ENCODE peak calls at places on chromosomes 1 and 21, in six cellular contexts. G is coronary artery, K is heart right ventricle, M is testis, B is upper lobe of right lung, Q is cardiac fibroblast. U is an unnamed sample.

GRCh38 chr1:111565079-111565478 is 54.5 kb upstream of the RAP1A start:
- DNase-seq in K (no peak), G (no peak), Q (peak), B (no peak), M (no peak), U (no peak)

GRCh38 chr1:232844791-232845190 is 39.6 kb downstream of the MAP10 start:
- DNase-seq in K (no peak), Q (no peak), B (no peak), G (no peak), M (no peak), U (no peak)

GRCh38 chr1:222420621-222421020 is 127.3 kb downstream of the HHIPL2 start:
- DNase-seq in G (no peak), Q (no peak), K (no peak), M (no peak), B (no peak), U (no peak)

GRCh38 chr1:109773900-109774485 is 10.3 kb upstream of the EPS8L3 start:
- DNase-seq in Q (no peak), K (peak), G (no peak), B (peak), M (no peak), U (no peak)

GRCh38 chr21:32333953-32334673 is 35.5 kb downstream of the MRAP start:
- DNase-seq in M (no peak), G (no peak), K (no peak), Q (no peak), B (no peak), U (no peak)

GRCh38 chr1:88983791-88984552 is 8.5 kb downstream of the KYAT3 start:
- DNase-seq in B (no peak), K (no peak), Q (peak), M (no peak), G (no peak), U (peak)

GRCh38 chr21:39712976-39713375 is 32.0 kb upstream of the IGSF5 start:
- DNase-seq in G (no peak), Q (no peak), K (no peak), M (no peak), B (no peak), U (no peak)

GRCh38 chr1:153032677-153033308 is 1.8 kb downstream of the SPRR1B start:
- DNase-seq in Q (peak), M (peak), G (no peak), B (no peak), K (no peak), U (peak)

GRCh38 chr1:219399446-219399845 is 213.5 kb downstream of the ZC3H11B start:
- DNase-seq in G (no peak), K (no peak), M (no peak), B (no peak), Q (no peak), U (no peak)

GRCh38 chr1:168170552-168171508 is 7.9 kb upstream of the TIPRL start:
- DNase-seq in K (no peak), Q (no peak), M (no peak), B (no peak), G (no peak), U (peak)

GRCh38 chr1:170032531-170033295 is 41.8 kb downstream of the KIFAP3 start:
- DNase-seq in Q (peak), B (no peak), G (no peak), M (no peak), K (no peak), U (no peak)

GRCh38 chr1:214473392-214473791 is 78.0 kb downstream of the PTPN14 start:
- DNase-seq in G (no peak), B (no peak), Q (peak), M (no peak), K (no peak), U (no peak)
- TF ChIP-seq CTCF in G (no peak), B (no peak), Q (no peak), M (no peak), K (no peak), U (no peak)

GRCh38 chr1:52913537-52913936 is 8.0 kb downstream of the ECHDC2 start:
- DNase-seq in G (no peak), B (no peak), M (no peak), Q (no peak), K (no peak), U (no peak)
- TF ChIP-seq CTCF in G (no peak), B (no peak), M (no peak), Q (no peak), K (no peak), U (no peak)

DNA sequence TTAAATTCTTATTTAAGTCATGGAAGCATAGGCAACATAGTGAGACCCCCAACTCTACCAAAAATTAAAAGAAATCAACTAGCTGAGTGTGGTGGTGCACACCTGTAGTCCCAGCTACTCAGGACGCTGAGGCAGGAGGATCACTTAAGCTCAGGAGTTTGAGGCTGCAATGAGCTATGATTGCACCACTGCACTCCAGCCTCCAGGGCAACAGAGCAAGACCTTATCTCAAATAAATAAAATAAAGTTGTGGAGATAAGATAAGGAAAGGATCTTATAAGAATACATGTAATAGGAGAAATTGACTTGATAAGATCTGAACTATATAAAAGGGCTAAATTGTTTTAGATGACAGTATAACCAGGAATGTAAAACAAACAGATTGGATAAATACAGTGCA is 2.3 kb upstream of the BATF3 start:
- DNase-seq in B (no peak), M (no peak), K (no peak), Q (no peak), G (no peak), U (no peak)
- TF ChIP-seq CTCF in B (no peak), M (no peak), K (no peak), Q (no peak), G (no peak), U (no peak)

DNA sequence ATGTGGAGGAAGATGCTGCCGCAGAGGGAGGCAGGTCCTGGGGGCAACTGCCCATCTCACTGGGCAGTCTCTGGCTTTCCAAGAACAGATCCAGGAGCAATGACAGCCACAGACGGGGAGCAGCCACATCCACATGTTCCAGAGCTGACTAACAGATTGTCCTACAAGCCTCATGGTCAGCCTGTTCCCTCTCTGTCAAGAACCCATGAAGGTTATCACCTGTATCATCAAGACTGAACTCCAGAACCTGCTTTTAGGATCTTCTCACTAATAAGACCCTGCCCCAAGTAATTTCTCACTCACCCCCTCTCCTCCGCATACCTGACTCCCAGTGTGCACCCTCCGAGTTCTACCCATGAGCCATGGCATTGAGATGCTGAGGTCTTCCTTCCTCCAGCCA is 187.8 kb downstream of the RUNX1 start:
- DNase-seq in M (no peak), Q (no peak), B (no peak), G (no peak), K (no peak), U (no peak)
- TF ChIP-seq CTCF in M (no peak), Q (no peak), B (no peak), G (no peak), K (no peak), U (no peak)

GRCh38 chr21:44489962-44490361 is 34.7 kb downstream of the LRRC3 start:
- DNase-seq in G (no peak), Q (no peak), B (no peak), M (no peak), K (no peak), U (no peak)
- TF ChIP-seq CTCF in G (no peak), Q (peak), B (no peak), M (no peak), K (no peak), U (no peak)

DNA sequence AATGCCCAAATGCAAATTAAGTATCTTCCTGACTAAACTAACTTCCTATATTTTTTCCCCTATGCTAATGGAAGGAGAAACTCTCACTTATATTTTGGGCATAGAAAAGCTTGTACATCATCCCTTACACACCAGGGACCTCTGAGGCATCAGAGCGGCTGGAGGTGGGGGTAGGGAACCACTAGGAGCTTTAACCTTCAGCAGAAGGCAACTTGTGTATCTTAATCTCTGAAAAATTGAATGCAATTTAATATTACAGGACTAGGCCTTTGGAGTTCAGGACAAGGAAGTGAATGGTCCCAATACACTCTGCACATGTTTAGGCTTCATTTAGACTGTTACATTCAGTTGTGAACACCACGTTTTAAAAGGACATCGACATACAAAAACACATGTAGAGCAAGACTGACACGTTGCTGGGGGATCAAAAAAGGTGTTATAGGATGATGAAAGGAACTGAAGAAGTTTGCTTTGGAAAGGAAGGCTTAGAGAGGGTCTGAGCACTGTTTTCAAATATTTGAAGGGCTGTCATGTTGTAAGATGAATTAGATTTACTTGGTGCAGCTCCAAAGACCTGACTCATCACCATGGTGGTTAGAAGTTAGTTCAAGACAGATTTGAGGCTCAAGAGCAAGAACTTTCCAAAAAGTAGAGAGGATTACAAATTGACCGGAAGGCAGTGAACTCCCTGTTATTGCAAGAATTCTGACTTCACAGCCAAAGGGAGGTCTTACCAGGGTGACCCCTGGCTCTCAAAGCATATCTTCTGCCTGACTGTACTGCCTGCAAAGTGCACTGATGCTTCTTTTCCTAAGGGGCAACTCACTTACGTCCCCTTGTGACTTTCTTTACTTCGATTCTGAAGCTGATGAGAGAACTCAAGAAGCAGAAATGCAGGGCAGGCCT is 86.1 kb downstream of the NAV1 start:
- DNase-seq in K (no peak), Q (peak), M (no peak), G (no peak), B (no peak), U (no peak)
- TF ChIP-seq CTCF in K (no peak), Q (no peak), M (no peak), G (no peak), B (no peak), U (no peak)